ENCODE peak calls at places on chromosome 13, in four cellular contexts. K, E, J and N are unnamed samples.

GRCh38 chr13:102598061-102598460 is 1.3 kb downstream of the TPP2 start:
- DNase-seq in K (no peak), E (no peak), J (peak; percentile 21), N (peak; percentile 6)

GRCh38 chr13:102878491-102878890 is 32.7 kb downstream of the ERCC5 start:
- DNase-seq in K (no peak), E (no peak), J (no peak), N (peak; percentile 76)

GRCh38 chr13:77696006-77696862 is 1.3 kb upstream of the SLAIN1 start:
- DNase-seq in K (no peak), E (no peak), J (no peak), N (no peak)

GRCh38 chr13:111371211-111371610 is 50.8 kb downstream of the TEX29 start:
- DNase-seq in K (no peak), E (no peak), J (no peak), N (peak; percentile 3)

GRCh38 chr13:75202981-75203380 is 279.0 kb downstream of the TBC1D4 start:
- DNase-seq in K (no peak), E (no peak), J (no peak), N (no peak)

GRCh38 chr13:84946144-84946543 is 853.1 kb downstream of the SLITRK6 start:
- DNase-seq in K (no peak), E (no peak), J (no peak), N (no peak)

GRCh38 chr13:111346281-111346680 is 25.8 kb downstream of the TEX29 start:
- DNase-seq in K (no peak), E (no peak), J (no peak), N (no peak)

GRCh38 chr13:111623743-111624505 is 303.5 kb downstream of the TEX29 start:
- DNase-seq in K (no peak), E (no peak), J (no peak), N (no peak)

GRCh38 chr13:47251771-47252170 is 354.9 kb upstream of the HTR2A start:
- DNase-seq in K (no peak), E (no peak), J (no peak), N (no peak)

GRCh38 chr13:113856716-113857065 is 7.2 kb downstream of the GAS6 start:
- DNase-seq in K (no peak), E (no peak), J (no peak), N (peak; percentile 78)

GRCh38 chr13:49635599-49636433 is 7.5 kb downstream of the ARL11 start:
- DNase-seq in K (peak; percentile 39), E (peak; percentile 33), J (no peak), N (peak; percentile 43)

GRCh38 chr13:24911135-24911524 is 147.2 kb downstream of the RNF17 start:
- DNase-seq in K (no peak), E (no peak), J (peak; percentile 52), N (peak; percentile 74)

GRCh38 chr13:85586422-85586831 is 212.8 kb downstream of the SLITRK6 start:
- DNase-seq in K (no peak), E (no peak), J (no peak), N (peak; percentile 85)

GRCh38 chr13:23743269-23743668 is 145.9 kb downstream of the MIPEP start:
- DNase-seq in K (no peak), E (no peak), J (no peak), N (no peak)

GRCh38 chr13:19606152-19606551 is 27.3 kb upstream of the MPHOSPH8 start:
- DNase-seq in K (no peak), E (no peak), J (no peak), N (peak; percentile 48)

GRCh38 chr13:40186636-40187323 is 479.7 kb downstream of the FOXO1 start:
- DNase-seq in K (no peak), E (no peak), J (no peak), N (no peak)

GRCh38 chr13:40189426-40189825 is 477.0 kb downstream of the FOXO1 start:
- DNase-seq in K (no peak), E (no peak), J (no peak), N (no peak)

GRCh38 chr13:40187324-40187795 is 479.1 kb downstream of the FOXO1 start:
- DNase-seq in K (no peak), E (no peak), J (no peak), N (no peak)

GRCh38 chr13:40186041-40186440 is 480.4 kb downstream of the FOXO1 start:
- DNase-seq in K (no peak), E (no peak), J (no peak), N (no peak)

GRCh38 chr13:40187836-40188591 is 478.4 kb downstream of the FOXO1 start:
- DNase-seq in K (no peak), E (no peak), J (no peak), N (no peak)
- H3K4me1 ChIP-seq in K (no peaks in the 10 kb centered on the region), E (peaks cover 10% of the 10 kb centered on the region), J (no peaks in the 10 kb centered on the region), N (no peaks in the 10 kb centered on the region)

GRCh38 chr13:107271226-107271625 is 703.3 kb upstream of the ARGLU1 start:
- DNase-seq in K (no peak), E (peak; percentile 49), J (no peak), N (peak; percentile 50)
- TF ChIP-seq CHD1 in K (no peak), E (no peak), J (no peak), N (no peak)

GRCh38 chr13:80342541-80343371 is 1.8 kb upstream of the SPRY2 start:
- DNase-seq in K (no peak), E (no peak), J (peak; percentile 84), N (peak; percentile 66)

GRCh38 chr13:80341771-80342271 is 895 bp upstream of the SPRY2 start:
- DNase-seq in K (no peak), E (no peak), J (peak; percentile 44), N (peak; percentile 43)

GRCh38 chr13:80340643-80341097 is 256 bp downstream of the SPRY2 start:
- DNase-seq in K (no peak), E (no peak), J (no peak), N (peak; percentile 70)

GRCh38 chr13:80339841-80340642 is 884 bp downstream of the SPRY2 start:
- DNase-seq in K (no peak), E (no peak), J (peak; percentile 47), N (peak; percentile 42)

GRCh38 chr13:80341098-80341701 is at the start of gene SPRY2:
- DNase-seq in K (no peak), E (peak; percentile 89), J (peak; percentile 89), N (peak; percentile 96)
- H3K4me1 ChIP-seq in K (no peaks in the 10 kb centered on the region), E (peaks cover 12% of the 10 kb centered on the region), J (peaks cover 3% of the 10 kb centered on the region), N (peaks cover 10% of the 10 kb centered on the region)

GRCh38 chr13:69291292-69291906 is 816.2 kb upstream of the ATXN8OS start:
- DNase-seq in K (no peak), E (no peak), J (peak; percentile 18), N (no peak)

GRCh38 chr13:69292789-69293425 is 814.7 kb upstream of the ATXN8OS start:
- DNase-seq in K (no peak), E (no peak), J (no peak), N (no peak)

DNA sequence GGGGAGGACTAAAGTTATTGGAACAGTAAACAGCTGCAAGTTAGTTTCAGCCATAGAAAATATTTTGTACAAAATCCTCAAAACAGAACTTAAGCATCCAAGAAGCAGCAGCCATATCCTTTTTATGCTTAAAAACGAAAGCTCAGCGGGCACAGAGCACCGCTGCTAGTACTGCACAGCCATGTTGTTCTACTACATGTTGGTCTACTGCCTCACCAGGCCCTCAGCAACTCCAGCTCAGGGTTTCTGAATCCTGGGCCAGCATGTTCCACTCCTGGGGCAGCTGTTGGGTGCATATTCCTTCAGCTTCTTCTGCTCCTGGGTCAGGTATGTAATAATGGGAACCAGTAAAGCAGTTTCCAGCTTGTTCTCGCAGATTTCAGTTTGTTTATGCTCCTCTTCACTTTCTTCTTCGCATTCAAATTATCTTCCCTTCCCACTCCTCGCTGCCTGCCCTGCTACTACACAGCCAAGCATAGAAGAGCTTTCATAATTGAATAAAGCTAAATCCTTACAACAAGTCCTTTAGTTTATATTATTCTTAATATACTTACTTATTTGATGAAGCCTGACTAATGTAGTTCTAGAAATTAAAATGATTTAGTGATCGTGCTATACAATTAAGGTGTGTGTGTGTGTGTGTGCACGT is 820.5 kb upstream of the ATXN8OS start:
- DNase-seq in K (no peak), E (no peak), J (no peak), N (no peak)
- TF ChIP-seq CHD1 in K (no peak), E (no peak), J (no peak), N (no peak)

DNA sequence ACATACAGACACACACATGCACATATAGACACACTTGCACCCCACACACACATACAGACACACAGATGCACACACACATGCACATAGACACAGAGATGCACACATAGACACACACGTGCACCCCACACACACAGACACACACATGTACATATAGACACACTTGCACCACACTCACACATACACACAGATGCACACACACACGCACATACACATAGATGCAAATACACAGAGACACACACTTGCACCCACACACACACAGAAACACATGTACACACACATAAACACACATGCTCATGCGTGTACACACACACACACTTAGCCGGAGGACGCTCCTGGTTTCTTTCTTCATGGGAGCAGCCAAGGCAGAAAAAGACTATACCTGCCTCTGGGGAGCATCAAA is 10.0 kb downstream of the COL4A2 start:
- DNase-seq in K (no peak), E (no peak), J (no peak), N (no peak)
- H3K4me1 ChIP-seq in K (no peaks in the 10 kb centered on the region), E (peaks cover 3% of the 10 kb centered on the region), J (no peaks in the 10 kb centered on the region), N (peaks cover 17% of the 10 kb centered on the region)

GRCh38 chr13:45374917-45375316 is 33.9 kb upstream of the TPT1 start:
- DNase-seq in K (no peak), E (no peak), J (no peak), N (peak; percentile 48)
- TF ChIP-seq CHD1 in K (no peak), E (no peak), J (no peak), N (no peak)

DNA sequence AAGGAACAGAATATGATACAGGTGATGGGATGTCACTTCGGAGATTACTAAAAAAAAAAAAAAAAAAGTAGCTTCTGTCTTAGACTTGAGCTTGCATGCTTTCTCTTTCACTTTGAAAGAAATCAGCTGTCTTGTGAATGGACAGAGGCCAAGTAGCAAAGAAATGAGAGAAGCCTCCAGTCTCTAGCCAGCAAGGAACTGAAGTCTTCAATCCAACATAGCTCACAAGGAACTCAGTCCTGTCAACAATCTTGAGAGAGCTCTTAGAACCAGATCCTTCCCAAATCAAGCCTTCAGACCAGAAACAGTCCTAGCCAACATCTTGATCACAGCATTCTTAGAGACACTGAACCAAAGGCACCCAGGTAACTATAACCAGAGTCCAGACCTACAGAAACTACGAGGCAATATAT is 7.7 kb downstream of the N4BP2L2 start:
- DNase-seq in K (peak; percentile 23), E (no peak), J (no peak), N (peak; percentile 83)
- H3K4me1 ChIP-seq in K (peaks cover 5% of the 10 kb centered on the region), E (no peaks in the 10 kb centered on the region), J (peaks cover 7% of the 10 kb centered on the region), N (peaks cover 8% of the 10 kb centered on the region)

GRCh38 chr13:28493740-28494536 is 990 bp downstream of the FLT1 start:
- DNase-seq in K (no peak), E (no peak), J (no peak), N (no peak)

GRCh38 chr13:28492527-28493367 is 2.2 kb downstream of the FLT1 start:
- DNase-seq in K (peak; percentile 28), E (no peak), J (no peak), N (no peak)

GRCh38 chr13:28495586-28496564 is 947 bp upstream of the FLT1 start:
- DNase-seq in K (no peak), E (no peak), J (no peak), N (no peak)

GRCh38 chr13:28494537-28494860 is 429 bp downstream of the FLT1 start:
- DNase-seq in K (no peak), E (no peak), J (no peak), N (no peak)

GRCh38 chr13:28494861-28495585 is at the start of gene FLT1:
- DNase-seq in K (no peak), E (peak; percentile 39), J (no peak), N (peak; percentile 38)
- TF ChIP-seq CHD1 in K (no peak), E (no peak), J (no peak), N (no peak)

DNA sequence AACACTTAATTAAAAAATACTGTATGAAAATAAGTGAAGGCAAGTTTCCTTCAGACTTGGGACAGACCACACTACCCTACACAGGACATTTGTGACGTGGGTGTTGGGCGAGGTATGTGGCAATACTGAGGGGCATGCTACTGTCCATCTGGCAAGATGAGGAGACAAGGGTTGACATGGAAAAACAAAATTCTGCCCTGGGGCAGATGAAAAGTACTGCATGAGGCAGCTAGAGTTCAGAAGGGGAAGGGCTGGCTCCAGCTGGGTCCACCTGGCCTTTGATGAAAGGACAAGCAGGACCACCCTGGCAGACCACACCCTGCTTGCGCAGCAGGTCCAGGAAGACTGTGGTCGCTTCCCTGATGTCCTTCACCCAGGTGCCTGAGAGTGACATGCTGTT is 43.2 kb downstream of the LATS2 start:
- DNase-seq in K (no peak), E (no peak), J (no peak), N (no peak)
- H3K4me1 ChIP-seq in K (peaks cover 6% of the 10 kb centered on the region), E (peaks cover 4% of the 10 kb centered on the region), J (no peaks in the 10 kb centered on the region), N (peaks cover 48% of the 10 kb centered on the region)